ENCODE peak calls at places on chromosomes 5 and 9, in ten cellular contexts. Q, U, Y, V, C, F, R, A, G and W are unnamed samples.

GRCh38 chr9:130527651-130528310 is 51.6 kb upstream of the FUBP3 start:
- DNase-seq in Q (no peak), U (no peak), Y (no peak), V (no peak), C (no peak), F (no peak), R (no peak), A (no peak), G (no peak), W (no peak)

GRCh38 chr9:13721481-13722235 is 442.2 kb upstream of the MPDZ start:
- DNase-seq in Q (no peak), U (peak), Y (no peak), V (peak), C (no peak), F (no peak), R (no peak), A (no peak), G (peak), W (no peak)

GRCh38 chr9:87217056-87217455 is 269.8 kb upstream of the GAS1 start:
- DNase-seq in Q (no peak), U (no peak), Y (no peak), V (no peak), C (no peak), F (no peak), R (no peak), A (no peak), G (no peak), W (no peak)

GRCh38 chr5:78953092-78953800 is 31.9 kb downstream of the ARSB start:
- DNase-seq in Q (no peak), U (peak), Y (no peak), V (peak), C (no peak), F (no peak), R (no peak), A (no peak), G (peak), W (no peak)

GRCh38 chr9:124468061-124468740 is 17.9 kb downstream of the ADGRD2 start:
- DNase-seq in Q (no peak), U (no peak), Y (no peak), V (no peak), C (no peak), F (no peak), R (no peak), A (no peak), G (no peak), W (no peak)

GRCh38 chr9:17018001-17018491 is 116.8 kb upstream of the CNTLN start:
- DNase-seq in Q (no peak), U (peak), Y (no peak), V (peak), C (peak), F (no peak), R (peak), A (peak), G (peak), W (peak)

GRCh38 chr9:135413461-135413860 is 66.1 kb upstream of the PPP1R26 start:
- DNase-seq in Q (no peak), U (no peak), Y (no peak), V (no peak), C (no peak), F (no peak), R (peak), A (no peak), G (no peak), W (no peak)

GRCh38 chr5:173278172-173278571 is 43.2 kb upstream of the NKX2-5 start:
- DNase-seq in Q (no peak), U (no peak), Y (no peak), V (peak), C (no peak), F (no peak), R (no peak), A (no peak), G (no peak), W (no peak)

DNA sequence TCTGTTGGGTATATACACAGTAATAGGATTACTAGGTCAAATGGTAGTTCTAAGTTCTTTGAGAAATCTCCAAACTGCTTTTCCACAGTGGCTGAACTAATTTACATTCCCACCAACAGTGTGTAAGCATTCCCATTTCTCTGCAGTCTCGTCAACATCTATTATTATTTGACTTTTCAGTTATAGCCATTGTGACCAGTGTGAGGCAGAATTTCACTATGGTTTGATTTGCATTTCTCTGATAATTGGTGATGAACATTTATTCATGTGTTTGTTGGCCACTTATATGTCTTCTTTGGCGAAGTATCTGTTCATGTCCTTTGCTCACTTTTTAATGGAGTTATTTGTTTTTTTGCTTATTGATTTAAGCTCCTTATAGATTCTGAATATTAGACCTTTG is 596.2 kb upstream of the DAB2 start:
- DNase-seq in Q (no peak), U (peak), Y (no peak), V (no peak), C (no peak), F (no peak), R (no peak), A (no peak), G (peak), W (no peak)
- TF ChIP-seq CTCF in Q (no peak), U (peak), Y (no peak), V (no peak), C (no peak), F (no peak), R (no peak), A (no peak), G (no peak), W (no peak)

GRCh38 chr9:9299134-9299533 is 1313.7 kb downstream of the PTPRD start:
- DNase-seq in Q (no peak), U (no peak), Y (no peak), V (no peak), C (no peak), F (no peak), R (no peak), A (no peak), G (no peak), W (no peak)
- TF ChIP-seq CTCF in Q (no peak), U (no peak), Y (no peak), V (no peak), C (no peak), F (no peak), R (no peak), A (no peak), G (no peak), W (no peak)

GRCh38 chr9:126009047-126009446 is 261.9 kb downstream of the PBX3 start:
- DNase-seq in Q (peak), U (peak), Y (no peak), V (no peak), C (no peak), F (no peak), R (no peak), A (no peak), G (peak), W (no peak)
- TF ChIP-seq CTCF in Q (no peak), U (peak), Y (no peak), V (peak), C (no peak), F (peak), R (no peak), A (no peak), G (peak), W (no peak)

DNA sequence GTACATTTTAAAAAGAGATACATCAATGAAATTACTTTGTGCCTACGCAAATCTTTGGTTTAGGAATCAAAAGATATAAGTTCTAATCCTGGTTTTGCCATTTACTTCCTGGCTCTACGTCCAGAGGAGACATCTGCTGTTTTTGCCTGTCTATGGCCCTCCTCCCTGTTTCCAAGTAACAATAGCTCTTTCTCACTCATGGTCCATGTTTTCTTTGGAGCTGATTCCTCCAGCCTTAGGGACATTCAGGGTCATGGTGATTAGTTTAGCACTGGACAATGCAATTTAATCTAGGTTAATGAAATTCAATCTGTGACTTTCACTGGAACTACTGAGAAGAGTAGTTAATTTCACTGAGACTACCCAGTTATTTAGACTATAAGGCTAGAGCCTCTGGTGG is 170.6 kb downstream of the SEMA6A start:
- DNase-seq in Q (no peak), U (no peak), Y (no peak), V (no peak), C (no peak), F (no peak), R (no peak), A (no peak), G (no peak), W (no peak)
- TF ChIP-seq CTCF in Q (no peak), U (no peak), Y (no peak), V (no peak), C (no peak), F (no peak), R (no peak), A (no peak), G (peak), W (no peak)

DNA sequence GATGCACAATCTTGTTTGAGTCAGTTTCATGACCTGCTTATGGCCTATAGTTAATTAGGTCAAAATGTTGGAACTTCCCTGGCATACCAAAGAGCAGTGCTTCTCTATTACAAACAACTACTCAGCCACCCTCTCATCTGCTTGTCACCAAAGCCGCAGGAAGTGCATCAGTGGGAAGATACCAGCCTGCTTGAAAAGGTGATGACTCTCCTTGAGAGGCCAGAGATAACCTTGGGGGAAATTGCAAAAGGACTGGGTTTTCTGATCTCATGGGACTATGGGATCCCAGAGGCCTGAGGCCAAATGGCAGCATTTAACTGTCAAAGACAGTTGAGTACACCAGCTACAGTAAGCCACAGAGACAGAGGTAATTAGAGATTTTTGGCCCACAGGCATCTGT is 69.9 kb downstream of the C9orf57 start:
- DNase-seq in Q (no peak), U (peak), Y (no peak), V (peak), C (no peak), F (no peak), R (no peak), A (no peak), G (no peak), W (no peak)
- TF ChIP-seq CTCF in Q (no peak), U (no peak), Y (no peak), V (no peak), C (no peak), F (no peak), R (no peak), A (no peak), G (no peak), W (no peak)

GRCh38 chr9:137074657-137075274 is 2.6 kb upstream of the UAP1L1 start:
- DNase-seq in Q (no peak), U (no peak), Y (no peak), V (no peak), C (peak), F (no peak), R (no peak), A (no peak), G (no peak), W (no peak)
- TF ChIP-seq CTCF in Q (no peak), U (no peak), Y (no peak), V (no peak), C (no peak), F (no peak), R (no peak), A (no peak), G (no peak), W (no peak)